ENCODE peak calls at places on chromosomes 5 and 9, in ten cellular contexts. M is GM12878, X is K562, O is HepG2, H is spleen, E is upper lobe of left lung, T is HL-60, Y is HCT116, N is endothelial cell of umbilical vein, L is suprapubic skin. P is an unnamed sample.

GRCh38 chr9:97710356-97711222 is 13.4 kb upstream of the XPA start:
- DNase-seq in M (no peak), X (peak), O (peak), H (no peak), E (no peak), T (peak), Y (peak), N (peak), L (no peak), P (peak)

GRCh38 chr5:133128066-133128465 is 76.3 kb downstream of the HSPA4 start:
- DNase-seq in M (no peak), X (no peak), O (no peak), H (no peak), E (no peak), T (no peak), Y (no peak), N (no peak), L (no peak), P (no peak)

GRCh38 chr5:144011348-144011861 is 159.1 kb downstream of the YIPF5 start:
- DNase-seq in M (no peak), X (no peak), O (no peak), H (no peak), E (no peak), T (no peak), Y (no peak), N (no peak), L (no peak), P (no peak)

GRCh38 chr9:115978739-115979138 is 174.9 kb upstream of the PAPPA start:
- DNase-seq in M (no peak), X (no peak), O (peak), H (no peak), E (no peak), T (no peak), Y (no peak), N (peak), L (no peak), P (no peak)

GRCh38 chr9:125506045-125506444 is 201.0 kb downstream of the MAPKAP1 start:
- DNase-seq in M (no peak), X (no peak), O (no peak), H (no peak), E (peak), T (no peak), Y (no peak), N (no peak), L (no peak), P (no peak)

GRCh38 chr9:114664181-114664580 is 6.6 kb upstream of the TEX53 start:
- DNase-seq in M (no peak), X (no peak), O (no peak), H (no peak), E (no peak), T (no peak), Y (no peak), N (no peak), L (no peak), P (no peak)

GRCh38 chr5:142984016-142984415 is 213.8 kb downstream of the ARHGAP26 start:
- DNase-seq in M (no peak), X (no peak), O (no peak), H (no peak), E (no peak), T (no peak), Y (no peak), N (no peak), L (no peak), P (no peak)

GRCh38 chr9:123679330-123679987 is 250.5 kb downstream of the DENND1A start:
- DNase-seq in M (peak), X (no peak), O (peak), H (peak), E (peak), T (no peak), Y (no peak), N (no peak), L (no peak), P (no peak)

GRCh38 chr9:90783552-90783951 is 18.1 kb upstream of the SYK start:
- DNase-seq in M (no peak), X (no peak), O (no peak), H (no peak), E (no peak), T (no peak), Y (no peak), N (no peak), L (no peak), P (no peak)

GRCh38 chr9:91771027-91771426 is 179.0 kb downstream of the ROR2 start:
- DNase-seq in M (no peak), X (no peak), O (no peak), H (no peak), E (no peak), T (no peak), Y (no peak), N (no peak), L (no peak), P (no peak)

GRCh38 chr9:81906656-81907055 is 21.6 kb upstream of the SPATA31D4 start:
- DNase-seq in M (no peak), X (no peak), O (no peak), H (no peak), E (no peak), T (no peak), Y (no peak), N (no peak), L (no peak), P (no peak)

GRCh38 chr9:33381231-33381791 is 21.1 kb downstream of the AQP7 start:
- DNase-seq in M (no peak), X (peak), O (peak), H (no peak), E (no peak), T (no peak), Y (no peak), N (no peak), L (no peak), P (no peak)

GRCh38 chr5:173868096-173868879 is 19.9 kb upstream of the CPEB4 start:
- DNase-seq in M (no peak), X (no peak), O (peak), H (no peak), E (no peak), T (peak), Y (no peak), N (no peak), L (no peak), P (peak)

GRCh38 chr5:61346511-61346910 is 14.5 kb downstream of the ZSWIM6 start:
- DNase-seq in M (no peak), X (no peak), O (no peak), H (no peak), E (no peak), T (no peak), Y (no peak), N (peak), L (no peak), P (no peak)

GRCh38 chr9:113985968-113986585 is 92.0 kb downstream of the AMBP start:
- DNase-seq in M (no peak), X (no peak), O (no peak), H (no peak), E (no peak), T (no peak), Y (no peak), N (peak), L (no peak), P (no peak)

GRCh38 chr5:174311531-174312269 is 266.2 kb downstream of the NSG2 start:
- DNase-seq in M (no peak), X (peak), O (peak), H (peak), E (peak), T (peak), Y (no peak), N (peak), L (peak), P (peak)

GRCh38 chr9:95981741-95982390 is 106.4 kb downstream of the ERCC6L2 start:
- DNase-seq in M (no peak), X (no peak), O (no peak), H (no peak), E (no peak), T (no peak), Y (no peak), N (peak), L (no peak), P (no peak)

GRCh38 chr5:5295361-5295760 is 127.1 kb upstream of the ICE1 start:
- DNase-seq in M (no peak), X (no peak), O (no peak), H (no peak), E (no peak), T (no peak), Y (no peak), N (no peak), L (no peak), P (no peak)

GRCh38 chr5:145872914-145873313 is at the start of gene GRXCR2:
- DNase-seq in M (no peak), X (no peak), O (no peak), H (no peak), E (no peak), T (no peak), Y (no peak), N (no peak), L (no peak), P (no peak)

GRCh38 chr5:28249771-28250415 is 1211.5 kb upstream of the CDH9 start:
- DNase-seq in M (no peak), X (no peak), O (no peak), H (no peak), E (no peak), T (no peak), Y (no peak), N (no peak), L (no peak), P (no peak)

GRCh38 chr5:23332650-23333251 is 174.7 kb upstream of the PRDM9 start:
- DNase-seq in M (no peak), X (peak), O (peak), H (no peak), E (no peak), T (no peak), Y (no peak), N (no peak), L (no peak), P (no peak)

GRCh38 chr5:149799119-149799623 is 69.1 kb downstream of the PPARGC1B start:
- DNase-seq in M (no peak), X (no peak), O (peak), H (no peak), E (no peak), T (no peak), Y (no peak), N (peak), L (no peak), P (no peak)

GRCh38 chr5:9440517-9440916 is 105.4 kb downstream of the SEMA5A start:
- DNase-seq in M (no peak), X (no peak), O (no peak), H (no peak), E (no peak), T (no peak), Y (no peak), N (no peak), L (no peak), P (no peak)

DNA sequence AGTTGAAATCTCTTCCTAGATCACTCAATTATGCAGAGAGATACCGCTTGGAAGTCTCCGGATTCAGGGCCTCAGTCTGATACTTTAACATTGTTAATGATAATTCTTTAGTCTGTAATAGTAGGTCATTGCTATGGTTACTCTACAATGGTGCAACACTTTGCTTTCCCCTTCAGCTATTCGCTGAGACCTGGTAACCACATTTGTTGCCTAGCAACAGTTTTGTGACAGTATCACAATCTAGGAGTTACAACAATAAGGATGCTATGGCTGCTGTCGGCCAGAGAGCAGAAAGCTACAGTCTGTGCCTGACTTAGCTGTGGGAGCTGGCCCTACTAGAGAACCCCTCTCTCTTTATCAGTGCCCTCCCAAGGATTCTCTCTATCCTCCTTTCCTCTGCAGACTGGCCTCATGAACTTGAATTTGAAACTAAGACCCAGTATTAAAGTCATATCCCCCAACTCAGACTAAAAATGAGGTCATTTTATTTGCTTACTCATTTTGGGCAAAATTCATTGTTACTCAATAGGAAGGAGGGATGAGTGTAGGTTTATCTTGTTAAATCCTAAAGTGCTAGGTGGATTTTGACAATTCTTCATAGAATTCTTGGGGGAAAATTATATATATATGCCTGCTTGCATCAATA is 39.3 kb downstream of the NR2F1 start:
- DNase-seq in M (no peak), X (no peak), O (peak), H (no peak), E (no peak), T (peak), Y (no peak), N (no peak), L (no peak), P (no peak)
- H3K27ac ChIP-seq in M (no peak), X (no peak), O (no peak), H (no peak), E (peak), T (no peak), Y (no peak), N (no peak), L (no peak), P (no peak)

DNA sequence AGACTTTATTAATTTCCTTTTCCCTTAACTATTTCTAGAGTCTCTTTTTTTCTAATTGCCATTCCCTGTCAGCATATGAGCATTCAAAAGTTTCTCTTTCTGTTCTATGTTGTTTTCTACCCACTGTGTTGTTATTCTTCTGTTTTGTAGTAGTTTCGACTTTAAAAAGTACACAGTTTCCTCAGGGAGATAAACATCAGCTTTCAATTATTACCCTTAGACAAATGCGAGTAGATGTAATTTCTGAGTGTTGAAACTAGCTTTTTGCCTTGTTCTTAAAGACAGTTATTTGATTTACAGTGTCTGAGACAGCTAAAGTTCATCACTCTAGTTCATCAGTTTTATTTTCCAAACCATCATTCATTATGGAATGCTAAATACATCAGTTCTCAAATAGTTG is 19.5 kb downstream of the MTREX start:
- DNase-seq in M (no peak), X (no peak), O (no peak), H (no peak), E (no peak), T (no peak), Y (no peak), N (no peak), L (no peak), P (no peak)
- TF ChIP-seq CTCF in M (no peak), X (no peak), O (no peak), H (no peak), E (no peak), T (no peak), Y (no peak), N (no peak), L (no peak), P (no peak)

DNA sequence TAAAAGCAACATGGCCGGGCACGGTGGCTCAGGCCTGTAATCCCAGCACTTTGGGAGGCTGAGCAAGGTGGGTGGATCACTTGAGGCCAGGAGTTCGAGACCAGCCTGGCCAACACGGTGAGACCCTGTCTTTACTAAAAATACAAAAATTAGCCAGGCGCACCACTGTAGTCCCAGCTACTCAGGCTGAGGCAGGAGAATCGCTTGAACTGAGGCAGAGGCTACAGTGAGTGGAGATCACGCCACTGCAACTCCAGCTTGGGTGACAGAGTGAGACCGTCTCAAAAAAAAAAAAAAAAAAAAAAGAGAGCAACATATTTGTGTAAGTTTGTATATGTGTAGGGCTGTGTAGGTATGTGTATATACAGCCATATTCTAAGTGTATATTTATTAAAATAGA is 7.5 kb downstream of the RPS6 start:
- DNase-seq in M (no peak), X (no peak), O (no peak), H (no peak), E (no peak), T (no peak), Y (no peak), N (no peak), L (no peak), P (no peak)
- TF ChIP-seq POLR2AphosphoS5 in M (no peak), X (no peak), O (no peak), H (no peak), E (no peak), T (no peak), Y (no peak), N (no peak), L (no peak), P (no peak)

GRCh38 chr5:115375922-115376321 is 79.5 kb upstream of the CCDC112 start:
- DNase-seq in M (no peak), X (no peak), O (peak), H (no peak), E (no peak), T (no peak), Y (no peak), N (no peak), L (no peak), P (no peak)
- H3K27ac ChIP-seq in M (no peak), X (no peak), O (no peak), H (no peak), E (no peak), T (no peak), Y (no peak), N (no peak), L (no peak), P (no peak)

DNA sequence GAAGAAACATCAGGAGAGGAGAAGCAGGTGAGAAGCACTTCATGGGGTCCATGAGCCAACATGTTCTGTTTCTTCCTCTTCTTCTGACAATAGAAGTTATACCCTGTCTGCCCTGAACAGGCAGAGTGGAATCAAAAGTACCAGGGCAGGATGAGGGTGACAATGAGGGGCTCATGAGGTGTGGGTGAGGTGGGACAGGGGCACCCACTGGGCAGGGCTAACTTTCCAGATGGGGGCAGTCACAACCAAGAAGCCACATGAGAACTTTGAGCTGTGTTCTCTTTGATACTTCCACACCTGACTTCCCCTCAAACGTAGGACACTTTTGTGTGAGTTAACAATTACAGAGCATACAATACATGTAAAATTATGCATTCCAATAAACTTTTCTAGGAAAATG is 92.7 kb downstream of the LHFPL2 start:
- DNase-seq in M (no peak), X (no peak), O (no peak), H (no peak), E (no peak), T (no peak), Y (no peak), N (no peak), L (no peak), P (no peak)
- TF ChIP-seq CTCF in M (no peak), X (peak), O (peak), H (no peak), E (no peak), T (no peak), Y (no peak), N (no peak), L (no peak), P (no peak)

GRCh38 chr9:104748359-104749031 is 1.0 kb downstream of the NIPSNAP3A start:
- DNase-seq in M (no peak), X (peak), O (peak), H (no peak), E (no peak), T (no peak), Y (no peak), N (peak), L (no peak), P (no peak)
- TF ChIP-seq POLR2AphosphoS5 in M (peak), X (no peak), O (no peak), H (peak), E (no peak), T (no peak), Y (no peak), N (no peak), L (no peak), P (no peak)

P was measured in prostate gland.